ENCODE peak calls at places on chromosome 20, in seven cellular contexts. D, K, F, S, J, C and Q are unnamed samples. For H3K9me3 and H3K27me3, the result is how much of the 10 kb centered on the place peaks cover.

GRCh38 chr20:2874456-2874855 is 1.2 kb downstream of the PTPRA start:
- DNase-seq in K (no peak), C (no peak), F (no peak), S (no peak), J (no peak), D (peak), Q (no peak)

GRCh38 chr20:63319164-63320040 is 26.4 kb downstream of the COL20A1 start:
- DNase-seq in C (no peak), J (no peak), F (peak), K (no peak), D (no peak), S (no peak), Q (no peak)

GRCh38 chr20:36992802-36993334 is 41.4 kb upstream of the SAMHD1 start:
- DNase-seq in S (no peak), K (no peak), F (no peak), J (no peak), D (no peak), C (no peak), Q (no peak)

GRCh38 chr20:23749746-23750145 is 989 bp downstream of the CST1 start:
- DNase-seq in D (no peak), F (no peak), C (no peak), S (no peak), J (no peak), K (no peak), Q (no peak)

GRCh38 chr20:63461364-63461763 is 11.1 kb downstream of the KCNQ2 start:
- DNase-seq in J (no peak), F (no peak), K (no peak), C (no peak), S (no peak), D (peak), Q (no peak)

GRCh38 chr20:25285856-25286798 is 38.2 kb downstream of the PYGB start:
- DNase-seq in J (peak), F (peak), D (no peak), S (no peak), K (no peak), C (peak), Q (peak)

GRCh38 chr20:33653900-33654596 is 8.1 kb upstream of the C20orf144 start:
- DNase-seq in C (no peak), D (no peak), K (no peak), S (peak), F (peak), J (peak), Q (peak)

GRCh38 chr20:38143646-38144554 is 21.2 kb downstream of the TGM2 start:
- DNase-seq in J (no peak), S (peak), D (no peak), C (peak), K (peak), F (peak), Q (no peak)

GRCh38 chr20:36527331-36528125 is 13.8 kb upstream of the MYL9 start:
- DNase-seq in S (no peak), C (no peak), F (no peak), J (no peak), D (no peak), K (no peak), Q (peak)

GRCh38 chr20:56781108-56781739 is 152.1 kb downstream of the TFAP2C start:
- DNase-seq in D (no peak), S (no peak), K (no peak), J (no peak), C (no peak), F (no peak), Q (no peak)

GRCh38 chr20:41349943-41350342 is 9.3 kb downstream of the LPIN3 start:
- DNase-seq in D (no peak), K (no peak), J (no peak), C (no peak), F (no peak), S (no peak), Q (no peak)

GRCh38 chr20:45415822-45416637 is at the start of gene PIGT:
- DNase-seq in S (peak), D (peak), J (peak), C (peak), F (peak), K (no peak), Q (peak)

GRCh38 chr20:64219202-64219601 is 36.3 kb upstream of the PCMTD2 start:
- DNase-seq in C (no peak), J (no peak), S (no peak), D (no peak), K (no peak), F (no peak), Q (no peak)

GRCh38 chr20:44027686-44028340 is 113.2 kb downstream of the TOX2 start:
- DNase-seq in S (no peak), K (no peak), F (no peak), J (no peak), C (peak), D (no peak), Q (no peak)

GRCh38 chr20:34970193-34971037 is 14.7 kb downstream of the MYH7B start:
- DNase-seq in D (no peak), F (peak), J (no peak), C (no peak), S (no peak), K (no peak), Q (no peak)

GRCh38 chr20:38889792-38890496 is 36.3 kb upstream of the FAM83D start:
- DNase-seq in J (no peak), K (no peak), S (no peak), F (no peak), D (no peak), C (no peak), Q (no peak)

GRCh38 chr20:48599748-48600469 is 227.9 kb downstream of the PREX1 start:
- DNase-seq in S (no peak), F (peak), J (no peak), C (peak), K (no peak), D (no peak), Q (peak)

GRCh38 chr20:62161347-62161746 is 17.8 kb downstream of the SS18L1 start:
- DNase-seq in J (no peak), K (no peak), F (no peak), S (no peak), D (no peak), C (no peak), Q (no peak)

GRCh38 chr20:60046011-60046413 is 87.8 kb downstream of the CDH26 start:
- DNase-seq in F (no peak), D (no peak), S (no peak), K (no peak), C (no peak), J (no peak), Q (no peak)

GRCh38 chr20:41218466-41218865 is 81.1 kb downstream of the PLCG1 start:
- DNase-seq in F (no peak), J (no peak), K (peak), C (no peak), D (no peak), S (no peak), Q (no peak)

GRCh38 chr20:48782073-48782472 is 45.7 kb downstream of the PREX1 start:
- DNase-seq in S (no peak), F (no peak), J (no peak), C (no peak), K (no peak), D (no peak), Q (no peak)

GRCh38 chr20:53578492-53579222 is 15.0 kb downstream of the ZNF217 start:
- DNase-seq in J (no peak), F (no peak), S (peak), K (peak), D (peak), C (peak), Q (peak)

GRCh38 chr20:58839474-58839874 is 11.2 kb downstream of the GNAS-AS1 start:
- DNase-seq in C (no peak), F (peak), S (no peak), K (no peak), J (no peak), D (peak), Q (no peak)

GRCh38 chr20:22824077-22824476 is 211.0 kb upstream of the SSTR4 start:
- DNase-seq in S (no peak), J (no peak), D (no peak), C (no peak), K (no peak), F (no peak), Q (no peak)

GRCh38 chr20:63572788-63573738 is 976 bp downstream of the HELZ2 start:
- DNase-seq in D (peak), J (no peak), C (no peak), F (no peak), K (no peak), S (no peak), Q (peak)

GRCh38 chr20:34249291-34249690 is 8.1 kb downstream of the ASIP start:
- DNase-seq in F (no peak), J (no peak), C (no peak), D (no peak), S (no peak), K (peak), Q (no peak)

GRCh38 chr20:32663704-32664351 is 9.9 kb downstream of the C20orf203 start:
- DNase-seq in D (no peak), F (no peak), S (no peak), K (no peak), J (no peak), C (no peak), Q (no peak)

GRCh38 chr20:19947611-19948264 is 69.4 kb upstream of the NAA20 start:
- DNase-seq in S (no peak), K (peak), D (no peak), J (no peak), F (no peak), C (no peak), Q (peak)

GRCh38 chr20:23415958-23416583 is 5.2 kb downstream of the NAPB start:
- DNase-seq in J (no peak), C (no peak), S (no peak), D (no peak), F (no peak), K (no peak), Q (no peak)

GRCh38 chr20:50224553-50225255 is 34.1 kb downstream of the CEBPB start:
- DNase-seq in C (no peak), K (peak), D (no peak), S (peak), J (peak), F (peak), Q (peak)

GRCh38 chr20:62356143-62356947 is 10.8 kb downstream of the LAMA5 start:
- DNase-seq in S (no peak), F (no peak), J (peak), K (no peak), D (no peak), C (no peak), Q (no peak)

GRCh38 chr20:3082306-3082951 is 2.1 kb downstream of the AVP start:
- DNase-seq in S (no peak), J (no peak), C (no peak), K (no peak), F (no peak), D (peak), Q (no peak)

DNA sequence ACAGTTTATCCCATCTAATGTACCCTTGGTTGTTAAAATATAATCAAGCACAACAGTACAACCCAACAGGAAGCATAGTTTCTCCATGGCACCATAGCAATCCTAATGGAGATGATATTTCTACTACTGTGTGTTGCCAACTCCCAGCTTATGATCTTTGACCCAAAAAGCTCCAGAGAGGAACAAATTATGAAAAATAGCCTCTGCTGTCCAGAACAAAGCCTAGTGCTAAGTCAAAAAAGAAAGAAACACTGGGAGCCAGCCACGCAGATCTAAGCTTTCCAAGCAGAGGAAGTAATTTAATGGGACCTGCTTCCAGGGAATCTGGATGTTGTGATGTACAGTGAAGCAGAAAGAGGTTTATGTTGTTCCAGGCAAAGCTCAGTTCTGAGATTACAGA is 52.2 kb upstream of the TASP1 start:
- DNase-seq in C (no peak), K (no peak), S (no peak), F (no peak), D (no peak), J (no peak), Q (no peak)
- H3K4me3 ChIP-seq in C (no peak), K (no peak), S (no peak), F (no peak), D (no peak), J (no peak), Q (no peak)

GRCh38 chr20:61757-62156 is 25.7 kb upstream of the DEFB125 start:
- DNase-seq in F (no peak), K (no peak), C (no peak), D (no peak), S (no peak), J (no peak), Q (no peak)
- H3K9me3 ChIP-seq in F (under half), K (half or more), C (under half), D (under half), S (under half), J (under half), Q (under half)

GRCh38 chr20:17229256-17229655 is 2.4 kb downstream of the PCSK2 start:
- DNase-seq in S (no peak), D (peak), K (no peak), J (no peak), C (no peak), F (no peak), Q (no peak)
- H3K27me3 ChIP-seq in S (under half), D (half or more), K (under half), J (half or more), C (under half), F (under half), Q (under half)

DNA sequence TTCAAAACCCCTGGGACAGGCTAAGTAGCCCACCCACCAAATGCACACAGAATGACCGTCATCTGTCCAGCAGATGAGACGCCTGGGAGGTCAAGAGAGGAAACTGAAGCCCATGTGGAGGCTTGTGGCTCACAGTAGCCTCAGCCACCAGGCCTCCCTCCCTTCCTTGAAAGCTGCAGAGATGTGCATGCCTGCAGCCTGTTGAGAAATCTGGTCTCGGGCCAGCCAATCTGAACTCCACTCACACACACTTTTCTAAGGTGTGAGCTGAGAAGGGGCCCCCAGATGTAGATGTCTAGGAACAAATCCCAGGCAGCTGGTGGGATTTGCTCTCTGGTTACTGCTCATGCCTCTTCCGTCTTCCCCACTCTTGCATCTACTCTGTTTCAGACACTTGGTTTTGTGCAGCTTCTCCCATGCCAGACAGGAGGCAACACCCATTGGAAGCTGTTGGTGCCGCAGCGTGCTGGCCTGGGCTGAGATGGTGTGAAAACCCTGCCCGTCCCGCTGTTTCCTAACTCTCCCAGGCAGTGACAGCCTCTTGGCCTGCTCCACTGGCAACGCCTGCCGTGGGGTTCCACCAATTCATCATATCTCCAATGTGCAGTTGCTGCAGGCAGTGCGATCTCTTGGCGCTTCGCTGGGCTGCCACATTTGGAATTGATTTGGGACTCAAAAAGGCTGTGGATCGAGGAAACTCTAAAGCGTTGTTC is 24.1 kb upstream of the PAX1 start:
- DNase-seq in K (no peak), J (no peak), F (no peak), D (no peak), C (no peak), S (no peak), Q (no peak)
- H3K4me3 ChIP-seq in K (no peak), J (peak), F (no peak), D (no peak), C (no peak), S (no peak), Q (no peak)

DNA sequence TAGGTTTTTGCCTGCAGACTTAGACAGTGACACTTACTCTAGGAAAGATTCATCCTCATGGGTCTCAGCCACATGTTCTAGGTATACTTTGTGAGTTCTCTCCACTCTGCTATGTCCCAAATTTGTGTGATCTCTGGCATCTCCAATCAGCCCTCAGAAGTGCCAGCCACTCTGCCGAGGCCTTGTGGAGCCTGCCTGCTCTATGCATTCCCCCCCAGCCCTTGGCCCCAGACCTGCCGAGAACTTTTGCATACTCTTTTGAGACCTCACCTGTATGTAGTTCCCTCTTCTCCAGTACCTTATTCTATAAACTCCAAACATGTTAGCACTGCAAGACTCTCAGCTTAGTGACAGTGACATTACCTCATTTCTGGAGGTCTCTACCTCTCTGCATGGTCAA is 2170.5 kb upstream of the DEFB115 start:
- DNase-seq in D (no peak), K (no peak), J (no peak), C (no peak), F (no peak), S (no peak), Q (no peak)
- H3K9me3 ChIP-seq in D (under half), K (under half), J (under half), C (under half), F (under half), S (under half), Q (under half)

GRCh38 chr20:55266361-55266760 is 739.0 kb downstream of the CBLN4 start:
- DNase-seq in K (no peak), S (no peak), D (no peak), J (no peak), C (no peak), F (no peak), Q (no peak)
- H3K27me3 ChIP-seq in K (under half), S (under half), D (under half), J (under half), C (under half), F (under half), Q (under half)

DNA sequence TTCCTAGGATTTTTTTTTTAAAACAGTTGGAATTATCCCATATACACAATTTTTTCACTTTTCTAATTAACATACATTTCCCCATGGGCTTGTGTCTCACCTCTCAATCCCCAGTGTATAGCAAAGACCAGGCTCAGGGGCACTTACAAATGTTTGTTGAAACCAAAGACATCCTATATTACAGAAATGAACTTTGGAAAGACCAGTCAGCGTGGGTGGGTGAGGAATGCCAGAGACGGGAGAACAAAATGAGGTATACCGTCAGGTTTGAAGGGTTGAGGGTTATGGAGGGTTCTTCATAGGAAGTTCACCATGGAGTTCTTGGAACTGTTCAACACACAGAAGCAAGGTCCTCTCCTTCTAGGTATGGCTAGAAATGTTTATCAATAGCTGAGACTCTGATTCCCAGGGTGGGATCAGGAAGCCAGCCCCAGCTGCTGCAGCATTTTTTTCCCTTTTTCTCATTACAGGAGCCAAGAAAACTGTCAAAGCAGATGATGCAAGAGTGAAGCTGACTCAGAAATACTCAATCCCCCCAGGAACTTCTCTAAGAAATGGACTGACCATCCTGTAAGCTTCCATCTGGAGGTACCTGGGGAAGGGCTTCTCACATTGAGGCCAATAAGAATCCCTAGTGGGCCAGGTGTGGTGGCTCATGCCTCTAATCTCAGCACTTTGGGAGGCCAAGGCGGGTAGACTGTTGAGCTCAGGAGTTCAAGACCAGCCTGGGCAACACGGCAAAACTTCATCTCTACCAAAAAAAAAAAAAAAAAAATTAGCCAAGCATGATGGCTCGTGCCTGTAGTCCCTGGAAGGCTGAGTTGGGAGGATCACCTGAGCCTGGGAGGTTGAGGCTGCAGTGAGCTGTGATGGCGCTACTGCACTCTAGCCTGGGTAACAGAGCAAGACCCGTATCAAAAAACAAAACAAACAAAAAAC is 15.9 kb upstream of the TBC1D20 start:
- DNase-seq in S (no peak), D (no peak), J (no peak), C (no peak), F (no peak), K (peak), Q (no peak)
- H3K4me3 ChIP-seq in S (no peak), D (no peak), J (no peak), C (no peak), F (no peak), K (no peak), Q (no peak)

DNA sequence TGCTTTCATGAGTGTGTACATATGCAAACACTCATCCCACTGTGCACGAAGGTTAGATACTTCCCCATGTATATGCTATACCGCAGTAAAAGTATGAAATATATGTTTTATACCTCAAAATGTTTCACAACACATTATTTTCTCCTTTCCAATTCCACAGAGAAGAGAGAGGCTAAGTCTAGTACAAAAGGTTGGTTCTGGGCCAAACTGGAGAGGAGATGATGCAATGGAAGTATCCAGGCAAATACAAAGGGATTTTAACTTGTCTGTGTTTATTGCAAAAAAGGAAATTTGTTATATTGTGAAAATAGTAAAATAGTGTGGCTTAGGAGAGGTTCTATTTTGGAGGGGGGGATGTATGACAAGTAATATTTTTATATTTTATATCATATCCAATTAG is 112.6 kb downstream of the PLCB1 start:
- DNase-seq in K (peak), D (no peak), C (no peak), S (peak), J (no peak), F (no peak), Q (no peak)
- H3K9me3 ChIP-seq in K (under half), D (under half), C (under half), S (under half), J (under half), F (under half), Q (under half)